ENCODE peak calls at places on chromosomes 3 and 15, in ten cellular contexts. One of them, this sample, is unnamed.

GRCh38 chr3:184771748-184772147 is 40.2 kb upstream of the VPS8 start:
- DNase-seq in small intestine: no peak
- DNase-seq in body of pancreas: no peak
- DNase-seq in upper lobe of right lung: no peak
- DNase-seq in HepG2: no peak
- DNase-seq in aorta: peak; percentile 31
- DNase-seq in dorsolateral prefrontal cortex: no peak
- DNase-seq in PC-3: no peak
- DNase-seq in IMR-90: no peak
- DNase-seq in effector memory CD4-positive, alpha-beta T cell: no peak
- DNase-seq in this sample: no peak

GRCh38 chr15:52480990-52481389 is 47.7 kb downstream of the MYO5A start:
- DNase-seq in small intestine: no peak
- DNase-seq in body of pancreas: no peak
- DNase-seq in upper lobe of right lung: no peak
- DNase-seq in HepG2: no peak
- DNase-seq in aorta: no peak
- DNase-seq in dorsolateral prefrontal cortex: no peak
- DNase-seq in PC-3: no peak
- DNase-seq in IMR-90: no peak
- DNase-seq in effector memory CD4-positive, alpha-beta T cell: no peak
- DNase-seq in this sample: no peak

GRCh38 chr3:195109098-195109657 is 161.8 kb downstream of the XXYLT1 start:
- DNase-seq in small intestine: no peak
- DNase-seq in body of pancreas: no peak
- DNase-seq in upper lobe of right lung: peak; percentile 26
- DNase-seq in HepG2: no peak
- DNase-seq in aorta: no peak
- DNase-seq in dorsolateral prefrontal cortex: no peak
- DNase-seq in PC-3: no peak
- DNase-seq in IMR-90: no peak
- DNase-seq in effector memory CD4-positive, alpha-beta T cell: no peak
- DNase-seq in this sample: no peak

GRCh38 chr15:41948499-41948898 is 23.9 kb downstream of the EHD4 start:
- DNase-seq in small intestine: no peak
- DNase-seq in body of pancreas: no peak
- DNase-seq in upper lobe of right lung: no peak
- DNase-seq in HepG2: no peak
- DNase-seq in aorta: no peak
- DNase-seq in dorsolateral prefrontal cortex: no peak
- DNase-seq in PC-3: no peak
- DNase-seq in IMR-90: no peak
- DNase-seq in effector memory CD4-positive, alpha-beta T cell: no peak
- DNase-seq in this sample: peak; percentile 35

GRCh38 chr15:74955796-74956647 is 550 bp downstream of the RPP25 start:
- DNase-seq in small intestine: peak; percentile 81
- DNase-seq in body of pancreas: peak; percentile 75
- DNase-seq in upper lobe of right lung: peak; percentile 94
- DNase-seq in HepG2: no peak
- DNase-seq in aorta: peak; percentile 92
- DNase-seq in dorsolateral prefrontal cortex: peak; percentile 70
- DNase-seq in PC-3: no peak
- DNase-seq in IMR-90: peak; percentile 26
- DNase-seq in effector memory CD4-positive, alpha-beta T cell: peak; percentile 25
- DNase-seq in this sample: peak; percentile 35

GRCh38 chr3:43465109-43465508 is 156.7 kb downstream of the ANO10 start:
- DNase-seq in small intestine: peak; percentile 3
- DNase-seq in body of pancreas: no peak
- DNase-seq in upper lobe of right lung: no peak
- DNase-seq in HepG2: no peak
- DNase-seq in aorta: no peak
- DNase-seq in dorsolateral prefrontal cortex: no peak
- DNase-seq in PC-3: peak; percentile 91
- DNase-seq in IMR-90: no peak
- DNase-seq in effector memory CD4-positive, alpha-beta T cell: no peak
- DNase-seq in this sample: no peak

GRCh38 chr3:128426128-128426921 is 40.4 kb downstream of the DNAJB8 start:
- DNase-seq in small intestine: peak; percentile 28
- DNase-seq in body of pancreas: peak; percentile 63
- DNase-seq in upper lobe of right lung: peak; percentile 78
- DNase-seq in HepG2: peak; percentile 35
- DNase-seq in aorta: no peak
- DNase-seq in dorsolateral prefrontal cortex: no peak
- DNase-seq in PC-3: peak; percentile 56
- DNase-seq in IMR-90: no peak
- DNase-seq in effector memory CD4-positive, alpha-beta T cell: peak; percentile 25
- DNase-seq in this sample: no peak

GRCh38 chr3:136994772-136995516 is 37.2 kb downstream of the IL20RB start:
- DNase-seq in small intestine: peak; percentile 90
- DNase-seq in body of pancreas: peak; percentile 89
- DNase-seq in upper lobe of right lung: peak; percentile 88
- DNase-seq in HepG2: no peak
- DNase-seq in aorta: peak; percentile 93
- DNase-seq in dorsolateral prefrontal cortex: peak; percentile 74
- DNase-seq in PC-3: peak; percentile 79
- DNase-seq in IMR-90: peak; percentile 51
- DNase-seq in effector memory CD4-positive, alpha-beta T cell: no peak
- DNase-seq in this sample: peak; percentile 96

GRCh38 chr3:187360523-187361060 is 7.6 kb upstream of the RTP4 start:
- DNase-seq in small intestine: no peak
- DNase-seq in body of pancreas: no peak
- DNase-seq in upper lobe of right lung: no peak
- DNase-seq in HepG2: no peak
- DNase-seq in aorta: no peak
- DNase-seq in dorsolateral prefrontal cortex: no peak
- DNase-seq in PC-3: no peak
- DNase-seq in IMR-90: no peak
- DNase-seq in effector memory CD4-positive, alpha-beta T cell: no peak
- DNase-seq in this sample: no peak

GRCh38 chr3:70885636-70886035 is 573.2 kb upstream of the MDFIC2 start:
- DNase-seq in small intestine: no peak
- DNase-seq in body of pancreas: no peak
- DNase-seq in upper lobe of right lung: no peak
- DNase-seq in HepG2: peak; percentile 18
- DNase-seq in aorta: no peak
- DNase-seq in dorsolateral prefrontal cortex: no peak
- DNase-seq in PC-3: no peak
- DNase-seq in IMR-90: no peak
- DNase-seq in effector memory CD4-positive, alpha-beta T cell: no peak
- DNase-seq in this sample: no peak

GRCh38 chr3:57166660-57167059 is 1.5 kb upstream of the IL17RD start:
- DNase-seq in small intestine: no peak
- DNase-seq in body of pancreas: no peak
- DNase-seq in upper lobe of right lung: no peak
- DNase-seq in HepG2: no peak
- DNase-seq in aorta: no peak
- DNase-seq in dorsolateral prefrontal cortex: no peak
- DNase-seq in PC-3: no peak
- DNase-seq in IMR-90: no peak
- DNase-seq in effector memory CD4-positive, alpha-beta T cell: no peak
- DNase-seq in this sample: no peak

GRCh38 chr3:57164606-57165573 is at the start of gene IL17RD:
- DNase-seq in small intestine: peak; percentile 51
- DNase-seq in body of pancreas: peak; percentile 76
- DNase-seq in upper lobe of right lung: peak; percentile 89
- DNase-seq in HepG2: peak; percentile 37
- DNase-seq in aorta: peak; percentile 94
- DNase-seq in dorsolateral prefrontal cortex: peak; percentile 60
- DNase-seq in PC-3: peak; percentile 82
- DNase-seq in IMR-90: peak; percentile 64
- DNase-seq in effector memory CD4-positive, alpha-beta T cell: peak; percentile 4
- DNase-seq in this sample: peak; percentile 69

GRCh38 chr3:57164217-57164605 is 942 bp downstream of the IL17RD start:
- DNase-seq in small intestine: peak; percentile 8
- DNase-seq in body of pancreas: peak; percentile 28
- DNase-seq in upper lobe of right lung: no peak
- DNase-seq in HepG2: no peak
- DNase-seq in aorta: peak; percentile 80
- DNase-seq in dorsolateral prefrontal cortex: peak; percentile 40
- DNase-seq in PC-3: no peak
- DNase-seq in IMR-90: peak; percentile 18
- DNase-seq in effector memory CD4-positive, alpha-beta T cell: no peak
- DNase-seq in this sample: no peak

GRCh38 chr3:57163751-57164150 is 1.4 kb downstream of the IL17RD start:
- DNase-seq in small intestine: no peak
- DNase-seq in body of pancreas: no peak
- DNase-seq in upper lobe of right lung: no peak
- DNase-seq in HepG2: no peak
- DNase-seq in aorta: no peak
- DNase-seq in dorsolateral prefrontal cortex: no peak
- DNase-seq in PC-3: no peak
- DNase-seq in IMR-90: no peak
- DNase-seq in effector memory CD4-positive, alpha-beta T cell: no peak
- DNase-seq in this sample: no peak

GRCh38 chr3:57165637-57166036 is 484 bp upstream of the IL17RD start:
- DNase-seq in small intestine: no peak
- DNase-seq in body of pancreas: no peak
- DNase-seq in upper lobe of right lung: no peak
- DNase-seq in HepG2: no peak
- DNase-seq in aorta: no peak
- DNase-seq in dorsolateral prefrontal cortex: no peak
- DNase-seq in PC-3: no peak
- DNase-seq in IMR-90: no peak
- DNase-seq in effector memory CD4-positive, alpha-beta T cell: no peak
- DNase-seq in this sample: no peak
- H3K27me3 ChIP-seq in small intestine: peaks cover 7% of the 10 kb centered on the region
- H3K27me3 ChIP-seq in body of pancreas: no peaks in the 10 kb centered on the region
- H3K27me3 ChIP-seq in upper lobe of right lung: peaks cover 11% of the 10 kb centered on the region
- H3K27me3 ChIP-seq in HepG2: peaks cover 64% of the 10 kb centered on the region
- H3K27me3 ChIP-seq in aorta: no peaks in the 10 kb centered on the region
- H3K27me3 ChIP-seq in dorsolateral prefrontal cortex: no peaks in the 10 kb centered on the region
- H3K27me3 ChIP-seq in PC-3: no peaks in the 10 kb centered on the region
- H3K27me3 ChIP-seq in IMR-90: peaks cover 40% of the 10 kb centered on the region
- H3K27me3 ChIP-seq in effector memory CD4-positive, alpha-beta T cell: peaks cover 21% of the 10 kb centered on the region
- H3K27me3 ChIP-seq in this sample: no peaks in the 10 kb centered on the region

GRCh38 chr3:158095302-158095997 is 10.8 kb downstream of the SHOX2 start:
- DNase-seq in small intestine: no peak
- DNase-seq in body of pancreas: no peak
- DNase-seq in upper lobe of right lung: no peak
- DNase-seq in HepG2: no peak
- DNase-seq in aorta: no peak
- DNase-seq in dorsolateral prefrontal cortex: no peak
- DNase-seq in PC-3: no peak
- DNase-seq in IMR-90: no peak
- DNase-seq in effector memory CD4-positive, alpha-beta T cell: no peak
- DNase-seq in this sample: no peak
- H3K27me3 ChIP-seq in small intestine: peaks cover 3% of the 10 kb centered on the region
- H3K27me3 ChIP-seq in body of pancreas: no peaks in the 10 kb centered on the region
- H3K27me3 ChIP-seq in upper lobe of right lung: peaks cover 90% of the 10 kb centered on the region
- H3K27me3 ChIP-seq in HepG2: peaks cover 15% of the 10 kb centered on the region
- H3K27me3 ChIP-seq in aorta: peaks cover 3% of the 10 kb centered on the region
- H3K27me3 ChIP-seq in dorsolateral prefrontal cortex: peaks cover 67% of the 10 kb centered on the region
- H3K27me3 ChIP-seq in PC-3: peaks cover 2% of the 10 kb centered on the region
- H3K27me3 ChIP-seq in IMR-90: peaks cover 56% of the 10 kb centered on the region
- H3K27me3 ChIP-seq in effector memory CD4-positive, alpha-beta T cell: peaks cover 71% of the 10 kb centered on the region
- H3K27me3 ChIP-seq in this sample: peaks cover 78% of the 10 kb centered on the region

GRCh38 chr3:94739420-94739819 is 676.6 kb downstream of the NSUN3 start:
- DNase-seq in small intestine: no peak
- DNase-seq in body of pancreas: no peak
- DNase-seq in upper lobe of right lung: no peak
- DNase-seq in HepG2: no peak
- DNase-seq in aorta: no peak
- DNase-seq in dorsolateral prefrontal cortex: no peak
- DNase-seq in PC-3: peak; percentile 58
- DNase-seq in IMR-90: no peak
- DNase-seq in effector memory CD4-positive, alpha-beta T cell: no peak
- DNase-seq in this sample: no peak

GRCh38 chr3:94734201-94734600 is 671.3 kb downstream of the NSUN3 start:
- DNase-seq in small intestine: no peak
- DNase-seq in body of pancreas: no peak
- DNase-seq in upper lobe of right lung: no peak
- DNase-seq in HepG2: no peak
- DNase-seq in aorta: no peak
- DNase-seq in dorsolateral prefrontal cortex: no peak
- DNase-seq in PC-3: no peak
- DNase-seq in IMR-90: no peak
- DNase-seq in effector memory CD4-positive, alpha-beta T cell: no peak
- DNase-seq in this sample: no peak

DNA sequence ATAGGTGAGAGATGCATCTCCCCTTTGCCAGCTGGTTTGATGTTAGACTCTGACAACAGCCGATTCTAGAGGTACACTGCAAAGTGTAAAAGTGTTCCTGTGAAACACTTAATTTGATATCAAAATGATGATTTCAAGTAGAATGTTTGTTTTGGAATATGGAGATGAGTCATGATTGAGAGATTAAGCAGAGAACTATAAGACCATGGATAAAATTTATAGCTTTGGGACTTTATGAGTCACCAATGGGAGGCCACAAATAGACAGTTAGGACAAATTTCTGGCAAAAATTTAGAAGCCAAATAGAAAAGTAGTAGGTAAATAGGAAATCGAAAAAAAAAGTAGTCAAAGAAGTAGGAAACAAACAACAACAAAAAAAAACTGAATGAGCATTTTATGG is 672.5 kb downstream of the NSUN3 start:
- DNase-seq in small intestine: no peak
- DNase-seq in body of pancreas: no peak
- DNase-seq in upper lobe of right lung: no peak
- DNase-seq in HepG2: no peak
- DNase-seq in aorta: no peak
- DNase-seq in dorsolateral prefrontal cortex: no peak
- DNase-seq in PC-3: peak; percentile 72
- DNase-seq in IMR-90: no peak
- DNase-seq in effector memory CD4-positive, alpha-beta T cell: no peak
- DNase-seq in this sample: no peak
- H3K27me3 ChIP-seq in small intestine: no peaks in the 10 kb centered on the region
- H3K27me3 ChIP-seq in body of pancreas: no peaks in the 10 kb centered on the region
- H3K27me3 ChIP-seq in upper lobe of right lung: no peaks in the 10 kb centered on the region
- H3K27me3 ChIP-seq in HepG2: no peaks in the 10 kb centered on the region
- H3K27me3 ChIP-seq in aorta: no peaks in the 10 kb centered on the region
- H3K27me3 ChIP-seq in dorsolateral prefrontal cortex: no peaks in the 10 kb centered on the region
- H3K27me3 ChIP-seq in PC-3: no peaks in the 10 kb centered on the region
- H3K27me3 ChIP-seq in IMR-90: no peaks in the 10 kb centered on the region
- H3K27me3 ChIP-seq in effector memory CD4-positive, alpha-beta T cell: no peaks in the 10 kb centered on the region
- H3K27me3 ChIP-seq in this sample: no peaks in the 10 kb centered on the region

GRCh38 chr3:172859035-172859434 is 108.5 kb downstream of the ECT2 start:
- DNase-seq in small intestine: no peak
- DNase-seq in body of pancreas: no peak
- DNase-seq in upper lobe of right lung: no peak
- DNase-seq in HepG2: no peak
- DNase-seq in aorta: no peak
- DNase-seq in dorsolateral prefrontal cortex: no peak
- DNase-seq in PC-3: no peak
- DNase-seq in IMR-90: peak; percentile 17
- DNase-seq in effector memory CD4-positive, alpha-beta T cell: no peak
- DNase-seq in this sample: no peak

GRCh38 chr3:172853911-172854648 is 103.6 kb downstream of the ECT2 start:
- DNase-seq in small intestine: no peak
- DNase-seq in body of pancreas: no peak
- DNase-seq in upper lobe of right lung: no peak
- DNase-seq in HepG2: no peak
- DNase-seq in aorta: no peak
- DNase-seq in dorsolateral prefrontal cortex: no peak
- DNase-seq in PC-3: no peak
- DNase-seq in IMR-90: no peak
- DNase-seq in effector memory CD4-positive, alpha-beta T cell: no peak
- DNase-seq in this sample: no peak

GRCh38 chr3:172853005-172853404 is 102.5 kb downstream of the ECT2 start:
- DNase-seq in small intestine: no peak
- DNase-seq in body of pancreas: no peak
- DNase-seq in upper lobe of right lung: no peak
- DNase-seq in HepG2: no peak
- DNase-seq in aorta: no peak
- DNase-seq in dorsolateral prefrontal cortex: no peak
- DNase-seq in PC-3: no peak
- DNase-seq in IMR-90: no peak
- DNase-seq in effector memory CD4-positive, alpha-beta T cell: no peak
- DNase-seq in this sample: no peak

GRCh38 chr3:172856766-172857742 is 106.5 kb downstream of the ECT2 start:
- DNase-seq in small intestine: peak; percentile 78
- DNase-seq in body of pancreas: peak; percentile 39
- DNase-seq in upper lobe of right lung: no peak
- DNase-seq in HepG2: peak; percentile 40
- DNase-seq in aorta: no peak
- DNase-seq in dorsolateral prefrontal cortex: no peak
- DNase-seq in PC-3: peak; percentile 32
- DNase-seq in IMR-90: no peak
- DNase-seq in effector memory CD4-positive, alpha-beta T cell: no peak
- DNase-seq in this sample: no peak
- H3K27me3 ChIP-seq in small intestine: no peaks in the 10 kb centered on the region
- H3K27me3 ChIP-seq in body of pancreas: no peaks in the 10 kb centered on the region
- H3K27me3 ChIP-seq in upper lobe of right lung: no peaks in the 10 kb centered on the region
- H3K27me3 ChIP-seq in HepG2: no peaks in the 10 kb centered on the region
- H3K27me3 ChIP-seq in aorta: no peaks in the 10 kb centered on the region
- H3K27me3 ChIP-seq in dorsolateral prefrontal cortex: no peaks in the 10 kb centered on the region
- H3K27me3 ChIP-seq in PC-3: peaks cover 42% of the 10 kb centered on the region
- H3K27me3 ChIP-seq in IMR-90: peaks cover 3% of the 10 kb centered on the region
- H3K27me3 ChIP-seq in effector memory CD4-positive, alpha-beta T cell: peaks cover 2% of the 10 kb centered on the region
- H3K27me3 ChIP-seq in this sample: no peaks in the 10 kb centered on the region

This sample was measured in breast epithelium.